ENCODE peak calls at places on chromosomes 5 and 9, in eight cellular contexts. J, C, X, K, Q, W, Y and N are unnamed samples.

GRCh38 chr9:114098660-114099522 is at the start of gene KIF12:
- DNase-seq in W (no peak), Q (no peak), X (peak; percentile 91), C (peak; percentile 88), K (no peak), J (peak; percentile 64), Y (no peak), N (no peak)

GRCh38 chr5:41869739-41870620 is at the start of gene OXCT1:
- DNase-seq in X (peak; percentile 92), Y (peak; percentile 88), Q (peak; percentile 89), K (peak; percentile 76), C (peak; percentile 95), J (peak; percentile 83), W (peak; percentile 82), N (peak; percentile 94)

GRCh38 chr5:61245486-61245885 is 83.2 kb upstream of the SMIM15 start:
- DNase-seq in Q (no peak), W (no peak), X (no peak), K (no peak), Y (no peak), J (no peak), C (no peak), N (no peak)

GRCh38 chr5:122346897-122347581 is 35.0 kb downstream of the SNCAIP start:
- DNase-seq in J (no peak), Q (no peak), K (no peak), X (no peak), C (no peak), W (no peak), Y (no peak), N (no peak)

GRCh38 chr5:37665889-37666288 is 174.0 kb downstream of the GDNF start:
- DNase-seq in K (no peak), W (peak; percentile 61), X (no peak), J (peak; percentile 51), Y (no peak), C (peak; percentile 39), Q (no peak), N (no peak)

GRCh38 chr9:130583271-130583670 is 3.9 kb downstream of the FUBP3 start:
- DNase-seq in X (no peak), Y (no peak), W (no peak), J (no peak), C (no peak), Q (no peak), K (no peak), N (no peak)

GRCh38 chr9:70159630-70160029 is 99.1 kb upstream of the SMC5 start:
- DNase-seq in K (no peak), X (no peak), Y (no peak), W (no peak), Q (no peak), J (no peak), C (no peak), N (no peak)

GRCh38 chr5:32076699-32077695 is 97.1 kb downstream of the GOLPH3 start:
- DNase-seq in X (peak; percentile 66), K (peak; percentile 60), Q (no peak), W (peak; percentile 74), Y (no peak), C (no peak), J (no peak), N (peak; percentile 48)

GRCh38 chr5:75335952-75336624 is 932 bp upstream of the HMGCR start:
- DNase-seq in Q (no peak), W (peak; percentile 77), C (no peak), K (no peak), J (peak; percentile 51), X (peak; percentile 79), Y (no peak), N (peak; percentile 26)

DNA sequence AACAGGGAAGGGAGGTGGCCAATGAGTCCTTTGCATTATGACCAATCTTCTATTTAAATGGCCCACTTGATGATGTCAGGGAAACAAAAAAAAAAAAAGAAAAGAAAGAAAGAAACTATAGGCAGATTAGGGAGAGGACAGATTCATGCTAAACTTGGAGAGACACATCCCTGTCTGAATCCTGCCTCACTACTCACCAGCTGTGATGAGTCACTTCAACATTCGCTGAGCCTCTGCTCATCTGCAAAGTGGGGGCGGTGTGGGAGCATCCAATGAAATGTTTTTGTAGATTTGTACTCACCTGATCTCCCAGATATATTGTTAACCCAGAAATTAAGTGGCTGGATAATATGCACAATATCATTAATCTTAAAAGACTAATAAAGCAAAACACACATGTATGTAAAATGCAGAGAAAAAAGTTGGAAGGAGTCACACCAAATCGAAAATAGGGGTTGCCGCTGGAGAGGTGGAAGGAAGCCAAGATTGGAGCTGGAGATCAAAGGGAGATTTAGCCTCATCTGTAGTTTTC is 17.1 kb upstream of the ERGIC1 start:
- DNase-seq in X (no peak), Q (no peak), W (no peak), J (no peak), Y (no peak), K (no peak), C (no peak), N (no peak)
- H3K4me3 ChIP-seq in X (no peak overlapping the region), Q (no peak overlapping the region), W (no peak overlapping the region), J (no peak overlapping the region), Y (no peak overlapping the region), K (no peak overlapping the region), C (no peak overlapping the region), N (no peak overlapping the region)

GRCh38 chr5:138491284-138491648 is 26.0 kb downstream of the EGR1 start:
- DNase-seq in K (no peak), Q (no peak), C (no peak), J (no peak), X (no peak), W (peak; percentile 0), Y (no peak), N (no peak)
- H3K4me1 ChIP-seq in K (no peaks in the 10 kb centered on the region), Q (no peaks in the 10 kb centered on the region), C (peaks cover 18% of the 10 kb centered on the region), J (peaks cover 12% of the 10 kb centered on the region), X (peaks cover 32% of the 10 kb centered on the region), W (peaks cover 9% of the 10 kb centered on the region), Y (peaks cover 24% of the 10 kb centered on the region), N (peaks cover 19% of the 10 kb centered on the region)

GRCh38 chr5:154473581-154474266 is 4.3 kb downstream of the HAND1 start:
- DNase-seq in J (no peak), Q (no peak), X (no peak), Y (no peak), C (peak; percentile 61), K (no peak), W (no peak), N (no peak)

GRCh38 chr5:154474957-154475334 is 3.1 kb downstream of the HAND1 start:
- DNase-seq in C (no peak), W (no peak), Y (no peak), J (no peak), Q (no peak), X (no peak), K (no peak), N (no peak)

GRCh38 chr5:154475613-154476342 is 2.2 kb downstream of the HAND1 start:
- DNase-seq in X (no peak), Q (no peak), C (peak; percentile 83), K (no peak), J (no peak), W (no peak), Y (no peak), N (no peak)

GRCh38 chr5:154472871-154473580 is 5.0 kb downstream of the HAND1 start:
- DNase-seq in K (no peak), Y (no peak), C (peak; percentile 62), W (no peak), X (no peak), Q (no peak), J (no peak), N (no peak)

GRCh38 chr5:154474267-154474956 is 3.6 kb downstream of the HAND1 start:
- DNase-seq in Y (no peak), Q (no peak), K (no peak), J (no peak), C (no peak), X (no peak), W (no peak), N (no peak)
- H3K9me3 ChIP-seq in Y (no peaks in the 10 kb centered on the region), Q (no peaks in the 10 kb centered on the region), K (no peaks in the 10 kb centered on the region), J (peaks cover 8% of the 10 kb centered on the region), C (no peaks in the 10 kb centered on the region), X (no peaks in the 10 kb centered on the region), W (no peaks in the 10 kb centered on the region), N (no peaks in the 10 kb centered on the region)

GRCh38 chr9:129333961-129334743 is 156.1 kb upstream of the IER5L start:
- DNase-seq in Q (peak; percentile 98), X (peak; percentile 96), W (peak; percentile 49), C (peak; percentile 95), K (peak; percentile 93), J (peak; percentile 94), Y (peak; percentile 99), N (no peak)

GRCh38 chr9:129331772-129332512 is 153.9 kb upstream of the IER5L start:
- DNase-seq in C (no peak), W (no peak), K (no peak), Q (no peak), Y (peak; percentile 87), J (no peak), X (no peak), N (no peak)

GRCh38 chr9:129332581-129332980 is 154.5 kb upstream of the IER5L start:
- DNase-seq in Q (no peak), K (no peak), W (no peak), J (no peak), X (no peak), C (no peak), Y (no peak), N (no peak)

GRCh38 chr9:129334744-129335080 is 156.7 kb upstream of the IER5L start:
- DNase-seq in W (no peak), C (no peak), K (no peak), Q (no peak), Y (no peak), X (no peak), J (no peak), N (no peak)

DNA sequence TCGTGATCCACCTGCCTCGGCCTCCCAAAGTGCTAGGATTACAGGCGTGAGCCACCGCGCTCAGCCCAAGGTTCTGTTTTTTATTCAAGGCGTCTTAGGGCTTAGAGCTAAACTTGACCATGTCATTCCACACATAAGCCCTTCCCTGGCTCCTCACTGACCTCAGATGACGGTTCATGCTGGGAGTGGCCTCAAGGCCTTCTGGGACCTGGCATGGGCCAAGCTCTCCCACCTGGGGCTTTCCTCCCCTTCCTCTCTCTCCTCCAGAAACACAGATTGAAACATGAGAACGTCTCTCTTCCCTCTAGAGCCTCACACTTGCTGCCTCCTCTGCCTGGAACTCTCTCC is 155.5 kb upstream of the IER5L start:
- DNase-seq in J (peak; percentile 44), C (no peak), Y (no peak), Q (peak; percentile 69), K (no peak), W (no peak), X (peak; percentile 70), N (no peak)
- H3K4me3 ChIP-seq in J (no peak overlapping the region), C (no peak overlapping the region), Y (peak overlapping the region; percentile 0), Q (no peak overlapping the region), K (no peak overlapping the region), W (no peak overlapping the region), X (no peak overlapping the region), N (no peak overlapping the region)

DNA sequence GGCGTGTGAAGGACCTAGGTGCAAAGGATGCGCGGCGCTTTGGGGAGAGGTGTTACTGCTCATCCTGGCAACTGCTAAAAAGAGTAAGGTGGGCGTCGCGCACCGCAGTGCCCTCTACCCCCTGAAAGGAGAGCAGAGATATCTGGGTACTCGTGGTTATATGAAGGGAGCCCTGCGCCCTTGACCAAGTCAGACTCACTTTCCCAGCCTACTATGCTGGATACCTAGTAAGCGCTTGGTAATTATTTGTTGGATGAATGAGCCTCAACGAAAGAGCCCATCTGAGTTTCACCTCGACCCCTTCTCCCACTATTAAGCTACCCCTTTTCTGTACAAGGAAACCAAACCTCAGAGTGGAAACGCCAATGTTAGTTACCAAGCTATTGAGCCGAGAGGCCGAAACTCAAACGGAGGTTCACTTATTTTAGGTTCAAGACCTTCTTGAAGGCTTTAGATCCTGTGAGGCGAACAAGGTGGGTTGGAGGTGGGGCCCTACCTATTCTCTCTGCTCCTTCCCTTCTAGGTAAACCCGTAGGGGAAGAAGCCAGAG is 8.0 kb downstream of the LHX6 start:
- DNase-seq in J (no peak), W (no peak), X (no peak), K (no peak), C (no peak), Q (no peak), Y (no peak), N (no peak)
- H3K4me1 ChIP-seq in J (peaks cover 5% of the 10 kb centered on the region), W (peaks cover 9% of the 10 kb centered on the region), X (peaks cover 18% of the 10 kb centered on the region), K (no peaks in the 10 kb centered on the region), C (peaks cover 11% of the 10 kb centered on the region), Q (no peaks in the 10 kb centered on the region), Y (no peaks in the 10 kb centered on the region), N (peaks cover 17% of the 10 kb centered on the region)